ENCODE peak calls at places on chromosomes 11 and 22, in four cellular contexts. I is tibial nerve, R is hepatic stellate cell, K is NCI-H69. O is an unnamed sample.

GRCh38 chr22:21657361-21658118 is 8.3 kb upstream of the PPIL2 start:
- DNase-seq in I (no peak), R (peak; percentile 85), K (peak; percentile 96), O (peak; percentile 85)

GRCh38 chr11:1055109-1055703 is 18.7 kb upstream of the MUC6 start:
- DNase-seq in R (no peak), K (no peak), I (no peak), O (no peak)

GRCh38 chr11:66363805-66364535 is 7.6 kb downstream of the SLC29A2 start:
- DNase-seq in I (no peak), R (no peak), K (peak; percentile 53), O (peak; percentile 65)

GRCh38 chr11:67615455-67616430 is 9.0 kb downstream of the NDUFV1 start:
- DNase-seq in I (no peak), K (peak; percentile 47), R (peak; percentile 60), O (peak; percentile 87)

GRCh38 chr11:102287963-102288744 is 29.1 kb upstream of the BIRC3 start:
- DNase-seq in R (peak; percentile 78), I (no peak), K (peak; percentile 83), O (peak; percentile 91)

GRCh38 chr22:45069925-45070324 is 60.1 kb upstream of the PHF21B start:
- DNase-seq in R (no peak), K (no peak), I (no peak), O (no peak)

GRCh38 chr22:20979940-20980453 is 2.1 kb upstream of the LZTR1 start:
- DNase-seq in R (no peak), I (no peak), K (no peak), O (no peak)

GRCh38 chr11:12502041-12502440 is 124.7 kb downstream of the PARVA start:
- DNase-seq in R (no peak), K (no peak), I (no peak), O (no peak)

GRCh38 chr11:44958165-44958564 is 7.5 kb upstream of the TP53I11 start:
- DNase-seq in K (peak; percentile 75), I (no peak), R (no peak), O (peak; percentile 42)

GRCh38 chr11:47861762-47862161 is 13.6 kb upstream of the NUP160 start:
- DNase-seq in K (no peak), R (no peak), I (no peak), O (no peak)

GRCh38 chr22:30208631-30209603 is 37.6 kb downstream of the LIF start:
- DNase-seq in K (no peak), R (peak; percentile 88), I (peak; percentile 52), O (no peak)

GRCh38 chr11:82858556-82859091 is 41.6 kb downstream of the PRCP start:
- DNase-seq in R (peak; percentile 24), I (no peak), K (peak; percentile 23), O (no peak)

GRCh38 chr11:100774859-100775258 is 87.8 kb downstream of the ARHGAP42 start:
- DNase-seq in R (no peak), I (no peak), K (peak; percentile 9), O (no peak)

GRCh38 chr11:11461473-11461872 is 108.4 kb upstream of the CSNK2A3 start:
- DNase-seq in I (no peak), K (no peak), R (no peak), O (no peak)

GRCh38 chr22:24304067-24304675 is 33.5 kb downstream of the SPECC1L start:
- DNase-seq in I (no peak), K (peak; percentile 54), R (no peak), O (peak; percentile 65)

GRCh38 chr22:27386186-27386585 is 415.4 kb downstream of the MN1 start:
- DNase-seq in K (peak; percentile 20), I (no peak), R (no peak), O (no peak)

GRCh38 chr22:23268139-23268712 is 87.9 kb downstream of the BCR start:
- DNase-seq in K (no peak), R (no peak), I (no peak), O (peak; percentile 83)

GRCh38 chr11:130124096-130124495 is 35.5 kb upstream of the ST14 start:
- DNase-seq in I (peak; percentile 55), R (peak; percentile 80), K (no peak), O (peak; percentile 38)

GRCh38 chr22:25199726-25200520 is at the start of gene CRYBB3:
- DNase-seq in R (no peak), K (no peak), I (no peak), O (no peak)

GRCh38 chr11:46308632-46309419 is 31.4 kb downstream of the CREB3L1 start:
- DNase-seq in K (peak; percentile 77), R (peak; percentile 87), I (peak; percentile 67), O (peak; percentile 74)

GRCh38 chr22:22666307-22667091 is 22.1 kb downstream of the GGTLC2 start:
- DNase-seq in R (no peak), I (no peak), K (peak; percentile 37), O (peak; percentile 63)

GRCh38 chr22:23938328-23939016 is 22.5 kb downstream of the GSTT2B start:
- DNase-seq in K (no peak), I (no peak), R (no peak), O (peak; percentile 22)

GRCh38 chr22:40410272-40410671 is 39.9 kb downstream of the SGSM3 start:
- DNase-seq in I (no peak), R (peak; percentile 47), K (no peak), O (no peak)

GRCh38 chr22:33697640-33698039 is 222.6 kb downstream of the LARGE1 start:
- DNase-seq in R (peak; percentile 58), K (no peak), I (no peak), O (no peak)

GRCh38 chr22:26567610-26568009 is 22.3 kb downstream of the TPST2 start:
- DNase-seq in I (no peak), R (no peak), K (no peak), O (no peak)

GRCh38 chr22:35258144-35258988 is 1.1 kb downstream of the HMGXB4 start:
- DNase-seq in K (peak; percentile 56), R (peak; percentile 24), I (no peak), O (peak; percentile 2)

GRCh38 chr11:38593649-38594048 is 1995.6 kb upstream of the RAG2 start:
- DNase-seq in I (no peak), R (no peak), K (no peak), O (no peak)

GRCh38 chr11:58576792-58577440 is 1.3 kb upstream of the LPXN start:
- DNase-seq in I (no peak), R (peak; percentile 10), K (peak; percentile 38), O (peak; percentile 21)

GRCh38 chr11:1568451-1568911 is 3.6 kb downstream of the DUSP8 start:
- DNase-seq in R (no peak), K (peak; percentile 61), I (no peak), O (peak; percentile 58)

O was measured in DMS53.